ENCODE peak calls at places on chromosome 1, in four cellular contexts. I is fibroblast of mammary gland, R is iPS-NIHi11, Q is NCI-H82. D is an unnamed sample.

GRCh38 chr1:31701137-31701736 is 2.6 kb downstream of the COL16A1 start:
- DNase-seq in I (peak), R (no peak), Q (peak), D (peak)

GRCh38 chr1:166948856-166949350 is 26.4 kb downstream of the ILDR2 start:
- DNase-seq in I (no peak), R (no peak), Q (no peak), D (no peak)

GRCh38 chr1:170620164-170620563 is 43.8 kb upstream of the PRRX1 start:
- DNase-seq in I (peak), R (no peak), Q (no peak), D (peak)

GRCh38 chr1:56908619-56909340 is 54.2 kb downstream of the C8A start:
- DNase-seq in I (peak), R (no peak), Q (no peak), D (peak)

GRCh38 chr1:56120021-56120420 is 459.3 kb downstream of the PLPP3 start:
- DNase-seq in I (peak), R (no peak), Q (no peak), D (no peak)

GRCh38 chr1:201530741-201531521 is 8.0 kb upstream of the NAV1 start:
- DNase-seq in I (peak), R (peak), Q (peak), D (peak)

GRCh38 chr1:91736999-91737615 is 148.8 kb downstream of the TGFBR3 start:
- DNase-seq in I (peak), R (peak), Q (no peak), D (peak)

GRCh38 chr1:19682257-19682656 is 17.6 kb downstream of the HTR6 start:
- DNase-seq in I (peak), R (no peak), Q (no peak), D (peak)

GRCh38 chr1:174007846-174008245 is 14.3 kb downstream of the RC3H1 start:
- DNase-seq in I (no peak), R (no peak), Q (no peak), D (peak)

GRCh38 chr1:99763956-99764355 is 2.5 kb downstream of the FRRS1 start:
- DNase-seq in I (no peak), R (no peak), Q (no peak), D (no peak)